ENCODE peak calls at places on chromosome 7, in nine cellular contexts. H, A, D, R, V, U, T, W and N are unnamed samples.
A peak's percentile ranks its signal among the peaks of the same experiment; 100 is the strongest.

GRCh38 chr7:100611983-100612729 is at the start of gene MOSPD3:
- DNase-seq in H (peak; percentile 98), A (peak; percentile 99), D (peak; percentile 99), R (peak; percentile 100), V (peak; percentile 99), U (peak; percentile 98), T (peak; percentile 99), W (peak; percentile 100), N (peak; percentile 98)

GRCh38 chr7:80542398-80542797 is 30.5 kb upstream of the GNAT3 start:
- DNase-seq in H (no peak), A (no peak), D (no peak), R (no peak), V (no peak), U (no peak), T (peak; percentile 77), W (peak; percentile 83), N (no peak)

GRCh38 chr7:21238717-21239116 is 189.2 kb upstream of the SP4 start:
- DNase-seq in H (no peak), A (no peak), D (no peak), R (no peak), V (no peak), U (no peak), T (no peak), W (no peak), N (no peak)

GRCh38 chr7:71237945-71238344 is 106.0 kb downstream of the GALNT17 start:
- DNase-seq in H (peak; percentile 54), A (peak; percentile 18), D (peak; percentile 46), R (peak; percentile 80), V (peak; percentile 34), U (no peak), T (no peak), W (no peak), N (no peak)

GRCh38 chr7:157268540-157268939 is 68.3 kb upstream of the DNAJB6 start:
- DNase-seq in H (no peak), A (no peak), D (no peak), R (no peak), V (no peak), U (no peak), T (no peak), W (no peak), N (no peak)

GRCh38 chr7:30708412-30708811 is 26.2 kb upstream of the CRHR2 start:
- DNase-seq in H (peak; percentile 56), A (no peak), D (peak; percentile 54), R (no peak), V (no peak), U (no peak), T (no peak), W (no peak), N (no peak)

GRCh38 chr7:47938574-47939165 is 9.6 kb downstream of the PKD1L1 start:
- DNase-seq in H (no peak), A (no peak), D (no peak), R (no peak), V (no peak), U (no peak), T (no peak), W (no peak), N (no peak)

GRCh38 chr7:10767771-10768170 is 205.9 kb upstream of the PHF14 start:
- DNase-seq in H (no peak), A (no peak), D (no peak), R (no peak), V (no peak), U (no peak), T (peak; percentile 26), W (peak; percentile 46), N (no peak)

GRCh38 chr7:155169081-155169480 is 99.0 kb downstream of the HTR5A start:
- DNase-seq in H (no peak), A (no peak), D (no peak), R (no peak), V (no peak), U (no peak), T (no peak), W (no peak), N (no peak)
- TF ChIP-seq CTCF in H (no peak), A (no peak), D (no peak), R (no peak), V (no peak), U (no peak), T (no peak), W (no peak), N (no peak)

GRCh38 chr7:18175801-18176450 is 148.3 kb upstream of the PRPS1L1 start:
- DNase-seq in H (no peak), A (no peak), D (no peak), R (no peak), V (no peak), U (no peak), T (peak; percentile 38), W (peak; percentile 54), N (no peak)

GRCh38 chr7:18179058-18179457 is 151.4 kb upstream of the PRPS1L1 start:
- DNase-seq in H (no peak), A (no peak), D (no peak), R (no peak), V (no peak), U (no peak), T (peak; percentile 9), W (peak; percentile 27), N (no peak)

GRCh38 chr7:18174996-18175395 is 147.3 kb upstream of the PRPS1L1 start:
- DNase-seq in H (no peak), A (no peak), D (no peak), R (no peak), V (no peak), U (no peak), T (no peak), W (no peak), N (no peak)

GRCh38 chr7:18177815-18178660 is 150.4 kb upstream of the PRPS1L1 start:
- DNase-seq in H (no peak), A (no peak), D (no peak), R (no peak), V (no peak), U (no peak), T (peak; percentile 77), W (peak; percentile 81), N (no peak)

DNA sequence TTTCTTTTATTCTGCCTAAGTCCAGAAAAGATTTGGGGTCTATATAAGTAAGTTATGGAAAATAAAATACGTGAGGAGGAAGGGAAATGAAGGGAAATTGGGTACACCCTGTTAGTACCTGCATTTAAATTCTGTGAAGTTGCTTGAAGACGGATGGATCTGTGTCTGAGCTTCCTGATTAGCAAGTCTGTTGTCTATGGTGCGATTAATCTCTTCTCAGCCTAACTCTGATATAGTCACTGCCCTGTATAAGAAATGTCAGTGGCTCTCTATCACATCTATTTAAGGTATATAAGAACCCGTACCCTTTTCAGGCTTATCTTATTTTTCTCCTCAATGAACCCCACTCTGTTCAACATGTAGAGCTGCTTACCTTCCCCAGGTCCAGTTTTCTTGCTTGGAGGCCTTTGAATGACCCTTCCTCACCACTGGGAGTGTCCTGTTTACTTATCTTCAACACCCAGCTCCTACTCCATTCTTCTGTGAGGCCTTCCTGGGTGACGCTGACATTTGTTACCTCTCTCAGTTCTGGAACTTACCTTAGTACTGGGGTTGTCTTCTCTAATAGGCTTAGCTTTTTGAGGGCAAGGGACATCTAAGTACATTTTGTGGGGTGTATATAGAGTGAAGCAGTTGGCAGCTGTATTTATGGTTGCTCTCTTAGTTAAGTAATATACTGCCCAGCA is 149.6 kb upstream of the PRPS1L1 start:
- DNase-seq in H (no peak), A (no peak), D (no peak), R (no peak), V (no peak), U (no peak), T (no peak), W (no peak), N (no peak)
- H3K27ac ChIP-seq in H (no peak overlapping the region), A (no peak overlapping the region), D (no peak overlapping the region), R (no peak overlapping the region), V (no peak overlapping the region), U (no peak overlapping the region), T (no peak overlapping the region), W (no peak overlapping the region), N (no peak overlapping the region)

GRCh38 chr7:108459922-108460551 is 3.8 kb upstream of the NRCAM start:
- DNase-seq in H (no peak), A (no peak), D (no peak), R (peak; percentile 58), V (no peak), U (no peak), T (peak; percentile 8), W (peak; percentile 29), N (no peak)
- H3K27me3 ChIP-seq in H (peaks cover 46% of the 10 kb centered on the region), A (peaks cover 3% of the 10 kb centered on the region), D (peaks cover 45% of the 10 kb centered on the region), R (peaks cover 36% of the 10 kb centered on the region), V (peaks cover 34% of the 10 kb centered on the region), U (peaks cover 15% of the 10 kb centered on the region), T (peaks cover 19% of the 10 kb centered on the region), W (peaks cover 21% of the 10 kb centered on the region), N (peaks cover 51% of the 10 kb centered on the region)

DNA sequence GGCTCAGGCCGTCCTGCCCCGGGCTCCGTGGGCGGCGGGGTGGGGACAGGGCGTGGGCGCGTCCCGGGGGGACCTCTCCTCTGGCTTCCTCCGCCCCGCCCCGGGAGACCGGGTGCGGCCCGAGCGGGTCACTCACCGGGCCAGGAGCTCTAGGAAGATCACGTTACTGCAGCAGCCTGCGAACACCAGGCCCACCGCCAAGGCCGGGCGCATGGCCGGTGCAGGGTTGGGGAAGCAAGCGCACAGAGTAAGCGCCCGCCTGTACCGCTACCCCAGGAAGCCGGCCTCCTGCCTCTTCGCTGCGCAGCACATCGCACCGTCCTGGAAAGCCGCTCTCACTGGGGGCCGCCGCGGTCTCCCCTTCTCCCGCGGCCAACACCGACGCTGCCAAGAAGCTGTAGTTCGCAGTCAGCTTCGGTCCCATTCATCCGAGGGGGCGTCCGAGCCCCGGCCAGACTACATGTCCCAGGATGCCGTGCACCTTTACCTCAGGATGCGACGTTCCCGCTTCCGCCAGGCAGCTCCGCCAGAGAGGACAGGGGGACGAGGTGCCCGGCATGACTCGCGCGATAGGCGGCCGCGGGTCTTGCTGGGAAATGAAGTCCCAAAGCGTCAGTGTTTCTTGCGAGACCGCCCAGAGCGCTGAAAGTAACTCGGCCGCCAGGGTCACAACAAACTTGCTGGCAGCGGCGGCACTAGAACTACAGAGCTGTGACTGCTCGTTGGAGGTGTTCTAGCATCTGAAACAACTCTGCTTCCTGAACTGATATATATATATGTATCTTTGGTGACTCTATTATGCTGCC is at the start of gene SLC35B4:
- DNase-seq in H (peak; percentile 98), A (peak; percentile 96), D (peak; percentile 97), R (peak; percentile 98), V (peak; percentile 97), U (peak; percentile 93), T (peak; percentile 97), W (peak; percentile 99), N (peak; percentile 98)
- TF ChIP-seq CTCF in H (peak; percentile 33), A (peak; percentile 33), D (peak; percentile 40), R (peak; percentile 38), V (peak; percentile 38), U (peak; percentile 25), T (peak; percentile 8), W (peak; percentile 30), N (peak; percentile 27)

GRCh38 chr7:22842973-22843372 is 20.3 kb upstream of the TOMM7 start:
- DNase-seq in H (no peak), A (no peak), D (no peak), R (no peak), V (no peak), U (no peak), T (no peak), W (no peak), N (no peak)
- H3K27ac ChIP-seq in H (no peak overlapping the region), A (no peak overlapping the region), D (peak overlapping the region; percentile 74), R (no peak overlapping the region), V (no peak overlapping the region), U (peak overlapping the region; percentile 80), T (no peak overlapping the region), W (no peak overlapping the region), N (peak overlapping the region; percentile 86)